ENCODE peak calls at places on chromosomes 2 and 18, in ten cellular contexts. One of them, this sample, is unnamed.
A peak's percentile ranks its signal among the peaks of the same experiment; 100 is the strongest.

GRCh38 chr2:48199076-48199475 is 292.8 kb upstream of the FBXO11 start:
- DNase-seq in progenitor cell of endocrine pancreas: no peak
- DNase-seq in CD8-positive, alpha-beta T cell: no peak
- DNase-seq in H9: no peak
- DNase-seq in Calu3: no peak
- DNase-seq in vagina: no peak
- DNase-seq in RWPE1: no peak
- DNase-seq in spleen: no peak
- DNase-seq in tibial artery: no peak
- DNase-seq in heart left ventricle: no peak
- DNase-seq in this sample: no peak

GRCh38 chr2:70094978-70095832 is 7.9 kb downstream of the PCBP1 start:
- DNase-seq in spleen: peak; percentile 84
- DNase-seq in heart left ventricle: peak; percentile 62
- DNase-seq in RWPE1: no peak
- DNase-seq in tibial artery: peak; percentile 91
- DNase-seq in vagina: no peak
- DNase-seq in CD8-positive, alpha-beta T cell: peak; percentile 52
- DNase-seq in H9: no peak
- DNase-seq in progenitor cell of endocrine pancreas: no peak
- DNase-seq in Calu3: no peak
- DNase-seq in this sample: no peak

GRCh38 chr2:172095905-172096660 is 6.6 kb downstream of the DLX2 start:
- DNase-seq in tibial artery: no peak
- DNase-seq in heart left ventricle: no peak
- DNase-seq in H9: no peak
- DNase-seq in spleen: peak; percentile 75
- DNase-seq in Calu3: no peak
- DNase-seq in CD8-positive, alpha-beta T cell: no peak
- DNase-seq in progenitor cell of endocrine pancreas: no peak
- DNase-seq in vagina: peak; percentile 80
- DNase-seq in RWPE1: no peak
- DNase-seq in this sample: peak; percentile 42

GRCh38 chr18:56715121-56715520 is 64.0 kb downstream of the WDR7 start:
- DNase-seq in vagina: no peak
- DNase-seq in H9: no peak
- DNase-seq in Calu3: no peak
- DNase-seq in CD8-positive, alpha-beta T cell: no peak
- DNase-seq in tibial artery: no peak
- DNase-seq in spleen: no peak
- DNase-seq in progenitor cell of endocrine pancreas: no peak
- DNase-seq in heart left ventricle: no peak
- DNase-seq in RWPE1: no peak
- DNase-seq in this sample: no peak

GRCh38 chr2:127909019-127909418 is 23.3 kb upstream of the AMMECR1L start:
- DNase-seq in heart left ventricle: no peak
- DNase-seq in vagina: no peak
- DNase-seq in H9: peak; percentile 42
- DNase-seq in progenitor cell of endocrine pancreas: no peak
- DNase-seq in spleen: peak; percentile 51
- DNase-seq in RWPE1: no peak
- DNase-seq in tibial artery: no peak
- DNase-seq in Calu3: peak; percentile 41
- DNase-seq in CD8-positive, alpha-beta T cell: no peak
- DNase-seq in this sample: peak; percentile 72

GRCh38 chr2:44936715-44937687 is 4.5 kb upstream of the SIX3 start:
- DNase-seq in RWPE1: no peak
- DNase-seq in spleen: peak; percentile 43
- DNase-seq in tibial artery: no peak
- DNase-seq in CD8-positive, alpha-beta T cell: no peak
- DNase-seq in heart left ventricle: no peak
- DNase-seq in Calu3: no peak
- DNase-seq in vagina: no peak
- DNase-seq in H9: peak; percentile 73
- DNase-seq in progenitor cell of endocrine pancreas: no peak
- DNase-seq in this sample: peak; percentile 48

GRCh38 chr2:11930211-11930761 is 183.9 kb downstream of the LPIN1 start:
- DNase-seq in spleen: no peak
- DNase-seq in heart left ventricle: peak; percentile 35
- DNase-seq in RWPE1: no peak
- DNase-seq in progenitor cell of endocrine pancreas: no peak
- DNase-seq in tibial artery: no peak
- DNase-seq in H9: no peak
- DNase-seq in CD8-positive, alpha-beta T cell: no peak
- DNase-seq in Calu3: no peak
- DNase-seq in vagina: no peak
- DNase-seq in this sample: no peak

GRCh38 chr2:102197389-102198137 is 10.7 kb downstream of the IL1RL2 start:
- DNase-seq in tibial artery: no peak
- DNase-seq in RWPE1: no peak
- DNase-seq in vagina: no peak
- DNase-seq in Calu3: no peak
- DNase-seq in progenitor cell of endocrine pancreas: no peak
- DNase-seq in heart left ventricle: no peak
- DNase-seq in H9: no peak
- DNase-seq in CD8-positive, alpha-beta T cell: no peak
- DNase-seq in spleen: no peak
- DNase-seq in this sample: no peak

GRCh38 chr2:155368934-155369333 is 670.4 kb downstream of the KCNJ3 start:
- DNase-seq in RWPE1: no peak
- DNase-seq in CD8-positive, alpha-beta T cell: no peak
- DNase-seq in Calu3: no peak
- DNase-seq in heart left ventricle: no peak
- DNase-seq in vagina: no peak
- DNase-seq in progenitor cell of endocrine pancreas: no peak
- DNase-seq in H9: no peak
- DNase-seq in tibial artery: no peak
- DNase-seq in spleen: no peak
- DNase-seq in this sample: no peak

GRCh38 chr2:155377931-155378444 is 679.5 kb downstream of the KCNJ3 start:
- DNase-seq in heart left ventricle: no peak
- DNase-seq in tibial artery: no peak
- DNase-seq in vagina: no peak
- DNase-seq in progenitor cell of endocrine pancreas: no peak
- DNase-seq in H9: no peak
- DNase-seq in RWPE1: no peak
- DNase-seq in Calu3: no peak
- DNase-seq in CD8-positive, alpha-beta T cell: no peak
- DNase-seq in spleen: no peak
- DNase-seq in this sample: no peak

GRCh38 chr2:155377178-155377780 is 678.8 kb downstream of the KCNJ3 start:
- DNase-seq in CD8-positive, alpha-beta T cell: no peak
- DNase-seq in vagina: no peak
- DNase-seq in heart left ventricle: no peak
- DNase-seq in Calu3: no peak
- DNase-seq in tibial artery: no peak
- DNase-seq in progenitor cell of endocrine pancreas: no peak
- DNase-seq in spleen: no peak
- DNase-seq in H9: no peak
- DNase-seq in RWPE1: peak; percentile 2
- DNase-seq in this sample: no peak

DNA sequence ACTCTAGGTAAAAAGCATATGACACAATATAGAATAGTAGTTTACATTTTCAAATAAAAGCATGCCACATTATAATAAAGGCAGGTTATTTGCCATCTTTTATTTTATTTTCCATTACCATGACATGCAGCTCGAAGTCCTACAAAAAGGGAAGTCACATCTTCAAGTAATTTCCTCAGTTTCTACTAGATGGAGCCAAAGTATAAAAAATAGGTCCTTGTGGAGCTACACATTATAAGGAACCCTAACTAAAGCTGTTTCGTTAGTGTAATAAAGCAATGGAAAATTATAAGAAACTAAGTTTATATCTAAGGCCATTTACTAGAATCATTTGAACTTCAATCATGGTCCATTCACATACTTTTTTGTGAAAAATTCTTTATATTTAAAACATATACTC is 674.5 kb downstream of the KCNJ3 start:
- DNase-seq in tibial artery: no peak
- DNase-seq in Calu3: no peak
- DNase-seq in vagina: no peak
- DNase-seq in spleen: no peak
- DNase-seq in progenitor cell of endocrine pancreas: no peak
- DNase-seq in heart left ventricle: no peak
- DNase-seq in RWPE1: no peak
- DNase-seq in CD8-positive, alpha-beta T cell: no peak
- DNase-seq in H9: no peak
- DNase-seq in this sample: no peak
- TF ChIP-seq CTCF in tibial artery: no peak
- TF ChIP-seq CTCF in Calu3: no peak
- TF ChIP-seq CTCF in vagina: no peak
- TF ChIP-seq CTCF in spleen: no peak
- TF ChIP-seq CTCF in progenitor cell of endocrine pancreas: peak; percentile 63
- TF ChIP-seq CTCF in heart left ventricle: peak; percentile 12
- TF ChIP-seq CTCF in RWPE1: no peak
- TF ChIP-seq CTCF in CD8-positive, alpha-beta T cell: no peak
- TF ChIP-seq CTCF in H9: peak; percentile 73
- TF ChIP-seq CTCF in this sample: peak; percentile 60

GRCh38 chr2:133264951-133265949 is 303.0 kb downstream of the NCKAP5 start:
- DNase-seq in RWPE1: no peak
- DNase-seq in CD8-positive, alpha-beta T cell: no peak
- DNase-seq in spleen: peak; percentile 82
- DNase-seq in Calu3: peak; percentile 17
- DNase-seq in vagina: no peak
- DNase-seq in heart left ventricle: peak; percentile 52
- DNase-seq in tibial artery: no peak
- DNase-seq in progenitor cell of endocrine pancreas: peak; percentile 15
- DNase-seq in H9: peak; percentile 64
- DNase-seq in this sample: no peak

GRCh38 chr2:133270550-133270949 is 297.7 kb downstream of the NCKAP5 start:
- DNase-seq in spleen: no peak
- DNase-seq in CD8-positive, alpha-beta T cell: no peak
- DNase-seq in RWPE1: no peak
- DNase-seq in progenitor cell of endocrine pancreas: no peak
- DNase-seq in heart left ventricle: no peak
- DNase-seq in H9: no peak
- DNase-seq in vagina: no peak
- DNase-seq in Calu3: no peak
- DNase-seq in tibial artery: no peak
- DNase-seq in this sample: no peak

GRCh38 chr2:133262888-133263287 is 305.4 kb downstream of the NCKAP5 start:
- DNase-seq in spleen: no peak
- DNase-seq in H9: no peak
- DNase-seq in RWPE1: no peak
- DNase-seq in vagina: no peak
- DNase-seq in CD8-positive, alpha-beta T cell: no peak
- DNase-seq in heart left ventricle: no peak
- DNase-seq in Calu3: peak; percentile 10
- DNase-seq in progenitor cell of endocrine pancreas: no peak
- DNase-seq in tibial artery: no peak
- DNase-seq in this sample: no peak

GRCh38 chr2:133266926-133267590 is 301.2 kb downstream of the NCKAP5 start:
- DNase-seq in progenitor cell of endocrine pancreas: peak; percentile 9
- DNase-seq in spleen: no peak
- DNase-seq in Calu3: no peak
- DNase-seq in vagina: no peak
- DNase-seq in RWPE1: no peak
- DNase-seq in CD8-positive, alpha-beta T cell: no peak
- DNase-seq in tibial artery: no peak
- DNase-seq in heart left ventricle: no peak
- DNase-seq in H9: peak; percentile 40
- DNase-seq in this sample: no peak

DNA sequence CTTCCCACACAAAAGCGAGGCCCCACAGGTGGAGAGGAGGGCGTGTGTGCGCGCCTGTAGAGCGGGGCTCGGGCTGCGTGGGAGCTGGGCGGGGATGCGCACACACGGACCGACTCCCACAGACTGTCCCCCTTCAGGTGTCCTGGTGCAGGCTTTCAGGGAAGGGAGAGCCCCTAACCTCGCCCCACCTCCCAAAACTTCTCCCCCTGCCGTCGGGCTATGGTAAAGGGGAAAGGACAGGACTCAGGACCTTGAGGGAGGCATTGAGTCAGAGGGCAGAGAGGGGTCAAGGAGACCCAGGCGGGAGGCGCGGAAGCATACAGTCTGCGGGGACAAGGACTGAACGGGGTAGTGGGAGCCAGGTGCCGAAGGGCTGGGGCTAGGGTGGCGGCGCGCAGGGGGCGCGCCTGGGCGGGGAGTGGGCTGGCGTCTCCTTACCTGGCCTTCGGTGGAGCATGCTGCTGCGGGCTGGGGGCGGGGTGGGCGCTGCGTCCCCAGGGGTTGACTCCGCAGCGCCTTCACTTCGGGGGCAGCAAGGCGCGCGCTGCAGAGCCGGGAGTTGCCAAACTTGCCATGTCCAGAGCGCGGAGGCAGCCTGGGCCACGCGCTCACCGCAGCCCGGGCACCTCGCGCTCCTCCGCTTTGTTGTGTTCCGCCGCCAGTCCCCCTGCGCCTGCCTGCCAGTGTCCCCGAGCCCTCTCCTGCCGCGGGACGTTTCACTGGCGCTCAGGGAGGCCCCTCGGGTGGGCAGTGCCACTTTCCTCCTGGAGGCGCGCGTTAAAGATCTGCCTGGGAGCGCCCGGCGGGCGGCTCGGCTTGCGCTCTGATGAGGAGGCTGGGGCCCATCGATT is 302.0 kb downstream of the NCKAP5 start:
- DNase-seq in vagina: no peak
- DNase-seq in progenitor cell of endocrine pancreas: peak; percentile 28
- DNase-seq in tibial artery: no peak
- DNase-seq in spleen: no peak
- DNase-seq in heart left ventricle: no peak
- DNase-seq in H9: peak; percentile 82
- DNase-seq in RWPE1: no peak
- DNase-seq in CD8-positive, alpha-beta T cell: no peak
- DNase-seq in Calu3: peak; percentile 15
- DNase-seq in this sample: no peak
- TF ChIP-seq CTCF in vagina: no peak
- TF ChIP-seq CTCF in progenitor cell of endocrine pancreas: peak; percentile 44
- TF ChIP-seq CTCF in tibial artery: no peak
- TF ChIP-seq CTCF in spleen: no peak
- TF ChIP-seq CTCF in heart left ventricle: no peak
- TF ChIP-seq CTCF in H9: peak; percentile 62
- TF ChIP-seq CTCF in RWPE1: no peak
- TF ChIP-seq CTCF in CD8-positive, alpha-beta T cell: no peak
- TF ChIP-seq CTCF in Calu3: no peak
- TF ChIP-seq CTCF in this sample: no peak

GRCh38 chr2:1518891-1519530 is 105.7 kb downstream of the TPO start:
- DNase-seq in spleen: peak; percentile 81
- DNase-seq in progenitor cell of endocrine pancreas: no peak
- DNase-seq in vagina: no peak
- DNase-seq in Calu3: no peak
- DNase-seq in heart left ventricle: peak; percentile 76
- DNase-seq in H9: no peak
- DNase-seq in RWPE1: no peak
- DNase-seq in tibial artery: no peak
- DNase-seq in CD8-positive, alpha-beta T cell: no peak
- DNase-seq in this sample: peak; percentile 8
- TF ChIP-seq CTCF in spleen: no peak
- TF ChIP-seq CTCF in progenitor cell of endocrine pancreas: no peak
- TF ChIP-seq CTCF in vagina: no peak
- TF ChIP-seq CTCF in Calu3: no peak
- TF ChIP-seq CTCF in heart left ventricle: no peak
- TF ChIP-seq CTCF in H9: no peak
- TF ChIP-seq CTCF in RWPE1: no peak
- TF ChIP-seq CTCF in tibial artery: no peak
- TF ChIP-seq CTCF in CD8-positive, alpha-beta T cell: no peak
- TF ChIP-seq CTCF in this sample: no peak

GRCh38 chr2:71611247-71611646 is 157.9 kb downstream of the DYSF start:
- DNase-seq in vagina: peak; percentile 75
- DNase-seq in heart left ventricle: no peak
- DNase-seq in RWPE1: no peak
- DNase-seq in CD8-positive, alpha-beta T cell: peak; percentile 0
- DNase-seq in progenitor cell of endocrine pancreas: peak; percentile 5
- DNase-seq in spleen: no peak
- DNase-seq in Calu3: no peak
- DNase-seq in tibial artery: peak; percentile 53
- DNase-seq in H9: peak; percentile 16
- DNase-seq in this sample: no peak

GRCh38 chr2:71610671-71611070 is 157.3 kb downstream of the DYSF start:
- DNase-seq in tibial artery: peak; percentile 34
- DNase-seq in H9: peak; percentile 12
- DNase-seq in RWPE1: no peak
- DNase-seq in Calu3: no peak
- DNase-seq in heart left ventricle: no peak
- DNase-seq in spleen: no peak
- DNase-seq in progenitor cell of endocrine pancreas: peak; percentile 5
- DNase-seq in vagina: peak; percentile 77
- DNase-seq in CD8-positive, alpha-beta T cell: no peak
- DNase-seq in this sample: no peak

GRCh38 chr2:71609029-71609428 is 155.7 kb downstream of the DYSF start:
- DNase-seq in progenitor cell of endocrine pancreas: no peak
- DNase-seq in H9: peak; percentile 14
- DNase-seq in Calu3: no peak
- DNase-seq in RWPE1: no peak
- DNase-seq in spleen: peak; percentile 45
- DNase-seq in CD8-positive, alpha-beta T cell: peak; percentile 0
- DNase-seq in vagina: peak; percentile 70
- DNase-seq in heart left ventricle: peak; percentile 6
- DNase-seq in tibial artery: peak; percentile 41
- DNase-seq in this sample: peak; percentile 67

GRCh38 chr2:71609441-71609840 is 156.1 kb downstream of the DYSF start:
- DNase-seq in progenitor cell of endocrine pancreas: no peak
- DNase-seq in spleen: no peak
- DNase-seq in heart left ventricle: no peak
- DNase-seq in vagina: peak; percentile 52
- DNase-seq in tibial artery: peak; percentile 27
- DNase-seq in H9: no peak
- DNase-seq in RWPE1: no peak
- DNase-seq in Calu3: no peak
- DNase-seq in CD8-positive, alpha-beta T cell: no peak
- DNase-seq in this sample: peak; percentile 85

GRCh38 chr2:71609958-71610357 is 156.6 kb downstream of the DYSF start:
- DNase-seq in vagina: no peak
- DNase-seq in CD8-positive, alpha-beta T cell: no peak
- DNase-seq in Calu3: no peak
- DNase-seq in spleen: no peak
- DNase-seq in tibial artery: no peak
- DNase-seq in heart left ventricle: no peak
- DNase-seq in RWPE1: peak; percentile 49
- DNase-seq in progenitor cell of endocrine pancreas: no peak
- DNase-seq in H9: no peak
- DNase-seq in this sample: no peak
- TF ChIP-seq CTCF in vagina: no peak
- TF ChIP-seq CTCF in CD8-positive, alpha-beta T cell: no peak
- TF ChIP-seq CTCF in Calu3: peak; percentile 39
- TF ChIP-seq CTCF in spleen: peak; percentile 21
- TF ChIP-seq CTCF in tibial artery: peak; percentile 38
- TF ChIP-seq CTCF in heart left ventricle: peak; percentile 42
- TF ChIP-seq CTCF in RWPE1: peak; percentile 32
- TF ChIP-seq CTCF in progenitor cell of endocrine pancreas: no peak
- TF ChIP-seq CTCF in H9: no peak
- TF ChIP-seq CTCF in this sample: peak; percentile 63